ENCODE peak calls at places on chromosomes 11 and 22, in ten cellular contexts. K is M059J; P is NCI-H1048; W is LoVo; R is H7; L is ACHN; Q is EL; X is H54; E is AG09309; Z is CD4-positive, alpha-beta T cell. J is an unnamed sample.

GRCh38 chr22:43945632-43946390 is 9.4 kb upstream of the SAMM50 start:
- DNase-seq in K (peak), R (peak), L (peak), Q (peak), E (no peak), Z (peak), P (no peak), W (no peak), X (peak), J (no peak)

GRCh38 chr11:75326439-75326810 is 25.0 kb downstream of the ARRB1 start:
- DNase-seq in K (no peak), P (no peak), E (no peak), Q (no peak), L (no peak), W (no peak), X (no peak), R (no peak), Z (no peak), J (no peak)

GRCh38 chr11:126575849-126576248 is 220.4 kb downstream of the ST3GAL4 start:
- DNase-seq in E (no peak), R (no peak), W (no peak), P (no peak), Z (no peak), X (no peak), L (no peak), K (no peak), Q (no peak), J (no peak)

GRCh38 chr22:20131856-20132685 is 467 bp downstream of the ZDHHC8 start:
- DNase-seq in K (no peak), P (no peak), W (no peak), E (no peak), X (no peak), L (no peak), Z (peak), R (peak), Q (no peak), J (no peak)

GRCh38 chr22:34236527-34236926 is 316.3 kb upstream of the LARGE1 start:
- DNase-seq in W (no peak), R (no peak), K (peak), E (no peak), L (no peak), X (no peak), P (no peak), Q (no peak), Z (no peak), J (no peak)

GRCh38 chr22:40033586-40034380 is 39.0 kb downstream of the FAM83F start:
- DNase-seq in E (no peak), P (no peak), K (no peak), Z (no peak), X (no peak), W (no peak), L (no peak), R (no peak), Q (no peak), J (no peak)

GRCh38 chr11:2128102-2128511 is 11.1 kb downstream of the IGF2 start:
- DNase-seq in E (no peak), Q (no peak), R (no peak), W (no peak), Z (no peak), K (no peak), X (no peak), L (no peak), P (no peak), J (no peak)

GRCh38 chr11:67120881-67121710 is 2.0 kb downstream of the KDM2A start:
- DNase-seq in W (no peak), Z (no peak), L (peak), P (no peak), K (peak), Q (peak), E (no peak), X (no peak), R (no peak), J (no peak)

GRCh38 chr11:827146-827860 is 416 bp upstream of the CRACR2B start:
- DNase-seq in K (no peak), P (no peak), X (no peak), L (no peak), R (peak), Z (no peak), Q (no peak), E (no peak), W (peak), J (no peak)

GRCh38 chr11:128764617-128765095 is 70.8 kb downstream of the FLI1 start:
- DNase-seq in X (no peak), R (peak), Q (no peak), P (no peak), L (no peak), Z (no peak), W (no peak), E (no peak), K (no peak), J (no peak)

GRCh38 chr11:120667281-120667680 is 155.7 kb downstream of the GRIK4 start:
- DNase-seq in Q (peak), X (no peak), L (no peak), W (no peak), E (no peak), P (no peak), Z (no peak), K (no peak), R (no peak), J (no peak)

GRCh38 chr11:26522912-26523610 is 49.0 kb downstream of the MUC15 start:
- DNase-seq in R (peak), K (peak), Q (peak), X (no peak), W (peak), Z (no peak), L (peak), P (no peak), E (no peak), J (no peak)

GRCh38 chr22:17706451-17706900 is 67.8 kb downstream of the BID start:
- DNase-seq in L (peak), W (peak), R (peak), E (peak), Q (peak), K (peak), Z (no peak), X (peak), P (no peak), J (peak)

GRCh38 chr11:47345890-47346563 is 6.5 kb downstream of the MYBPC3 start:
- DNase-seq in X (no peak), E (no peak), W (no peak), R (no peak), K (no peak), P (no peak), L (no peak), Z (no peak), Q (no peak), J (no peak)

GRCh38 chr11:121536116-121536515 is 83.3 kb upstream of the SORL1-AS1 start:
- DNase-seq in P (no peak), W (no peak), E (no peak), K (no peak), Z (no peak), L (no peak), Q (no peak), X (no peak), R (no peak), J (no peak)

GRCh38 chr11:3133456-3134217 is 31.5 kb downstream of the OSBPL5 start:
- DNase-seq in R (peak), Z (no peak), L (no peak), X (no peak), W (no peak), E (no peak), P (no peak), Q (no peak), K (no peak), J (no peak)

GRCh38 chr22:23213031-23213555 is 32.8 kb downstream of the BCR start:
- DNase-seq in Q (no peak), P (no peak), R (no peak), L (no peak), E (no peak), K (no peak), Z (no peak), X (no peak), W (no peak), J (no peak)

GRCh38 chr22:48137640-48138039 is 1375.2 kb downstream of the TBC1D22A start:
- DNase-seq in L (no peak), R (peak), E (no peak), P (no peak), Q (no peak), Z (no peak), X (no peak), W (no peak), K (no peak), J (no peak)

GRCh38 chr11:28606930-28607329 is 498.7 kb downstream of the METTL15 start:
- DNase-seq in Z (no peak), X (peak), E (no peak), K (peak), P (no peak), R (peak), L (no peak), W (no peak), Q (peak), J (no peak)

GRCh38 chr22:37577957-37578356 is 1.9 kb downstream of the LGALS2 start:
- DNase-seq in W (no peak), E (no peak), P (no peak), X (no peak), Z (no peak), K (no peak), R (no peak), Q (no peak), L (no peak), J (no peak)

GRCh38 chr22:29907753-29908515 is 25.0 kb downstream of the MTMR3 start:
- DNase-seq in X (peak), W (peak), R (no peak), L (peak), Z (peak), K (peak), P (peak), Q (peak), E (peak), J (peak)

GRCh38 chr11:36295926-36296325 is at the start of gene PRR5L:
- DNase-seq in W (no peak), R (no peak), Q (no peak), X (no peak), K (no peak), L (no peak), Z (no peak), E (no peak), P (no peak), J (no peak)

GRCh38 chr11:75966546-75967287 is 151.7 kb downstream of the UVRAG start:
- DNase-seq in K (peak), Q (peak), L (peak), E (peak), P (no peak), Z (no peak), W (no peak), R (no peak), X (peak), J (peak)

GRCh38 chr11:3942956-3943497 is 87.6 kb downstream of the STIM1 start:
- DNase-seq in Q (no peak), Z (no peak), K (peak), E (no peak), R (no peak), P (no peak), X (no peak), W (no peak), L (no peak), J (no peak)

GRCh38 chr11:19071255-19071654 is 10.7 kb upstream of the MRGPRX2 start:
- DNase-seq in Q (peak), W (peak), Z (peak), L (peak), X (peak), R (peak), E (peak), P (peak), K (peak), J (peak)

GRCh38 chr22:35554297-35554845 is 13.7 kb downstream of the RASD2 start:
- DNase-seq in K (no peak), Z (no peak), L (no peak), Q (no peak), R (no peak), X (no peak), E (no peak), W (no peak), P (no peak), J (no peak)

GRCh38 chr11:124801636-124802312 is 1.6 kb upstream of the MSANTD2 start:
- DNase-seq in W (no peak), X (no peak), R (no peak), K (no peak), P (no peak), E (no peak), Q (peak), L (no peak), Z (no peak), J (no peak)

GRCh38 chr11:11805228-11805627 is 36.5 kb upstream of the USP47 start:
- DNase-seq in W (no peak), Q (no peak), R (no peak), K (no peak), E (no peak), P (no peak), Z (no peak), L (no peak), X (no peak), J (no peak)

GRCh38 chr11:119056397-119056999 is 507 bp downstream of the HYOU1 start:
- DNase-seq in K (peak), P (no peak), E (no peak), X (peak), L (no peak), W (peak), Q (no peak), R (peak), Z (peak), J (no peak)

GRCh38 chr11:46649180-46649738 is 31.9 kb downstream of the ATG13 start:
- DNase-seq in L (no peak), W (no peak), R (no peak), P (no peak), K (peak), Q (peak), Z (no peak), E (peak), X (peak), J (peak)

GRCh38 chr11:61776561-61777075 is 15.8 kb downstream of the TMEM258 start:
- DNase-seq in K (peak), Q (peak), X (peak), R (peak), W (no peak), Z (peak), L (peak), P (no peak), E (no peak), J (no peak)

GRCh38 chr11:2268911-2269600 is 1.3 kb downstream of the ASCL2 start:
- DNase-seq in X (peak), P (peak), Q (no peak), K (no peak), E (no peak), Z (peak), L (peak), W (peak), R (peak), J (no peak)